ENCODE peak calls at places on chromosomes 11 and 22, in nine cellular contexts. One of them, this sample, is unnamed.

GRCh38 chr11:76577199-76577920 is 93.2 kb downstream of the LRRC32 start:
- DNase-seq in right atrium auricular region: no peak
- DNase-seq in AG09309: peak
- DNase-seq in CD8-positive, alpha-beta T cell: no peak
- DNase-seq in A549: peak
- DNase-seq in BE2C: peak
- DNase-seq in adrenal gland: peak
- DNase-seq in IMR-90: peak
- DNase-seq in AG10803: peak
- DNase-seq in this sample: peak

GRCh38 chr11:91997178-91997577 is 227.4 kb upstream of the FAT3 start:
- DNase-seq in right atrium auricular region: no peak
- DNase-seq in AG09309: no peak
- DNase-seq in CD8-positive, alpha-beta T cell: no peak
- DNase-seq in A549: no peak
- DNase-seq in BE2C: no peak
- DNase-seq in adrenal gland: no peak
- DNase-seq in IMR-90: no peak
- DNase-seq in AG10803: no peak
- DNase-seq in this sample: no peak

GRCh38 chr11:73139476-73140198 is 2.5 kb downstream of the FCHSD2 start:
- DNase-seq in right atrium auricular region: no peak
- DNase-seq in AG09309: no peak
- DNase-seq in CD8-positive, alpha-beta T cell: no peak
- DNase-seq in A549: peak
- DNase-seq in BE2C: no peak
- DNase-seq in adrenal gland: no peak
- DNase-seq in IMR-90: peak
- DNase-seq in AG10803: peak
- DNase-seq in this sample: peak

GRCh38 chr22:21624120-21624879 is 5.5 kb downstream of the YDJC start:
- DNase-seq in right atrium auricular region: no peak
- DNase-seq in AG09309: no peak
- DNase-seq in CD8-positive, alpha-beta T cell: peak
- DNase-seq in A549: peak
- DNase-seq in BE2C: peak
- DNase-seq in adrenal gland: no peak
- DNase-seq in IMR-90: peak
- DNase-seq in AG10803: no peak
- DNase-seq in this sample: peak

GRCh38 chr11:13942908-13943505 is 19.5 kb upstream of the SPON1 start:
- DNase-seq in right atrium auricular region: no peak
- DNase-seq in AG09309: peak
- DNase-seq in CD8-positive, alpha-beta T cell: no peak
- DNase-seq in A549: no peak
- DNase-seq in BE2C: no peak
- DNase-seq in adrenal gland: no peak
- DNase-seq in IMR-90: peak
- DNase-seq in AG10803: peak
- DNase-seq in this sample: peak

GRCh38 chr11:1734571-1735081 is 15.8 kb downstream of the IFITM10 start:
- DNase-seq in right atrium auricular region: no peak
- DNase-seq in AG09309: no peak
- DNase-seq in CD8-positive, alpha-beta T cell: no peak
- DNase-seq in A549: no peak
- DNase-seq in BE2C: no peak
- DNase-seq in adrenal gland: peak
- DNase-seq in IMR-90: no peak
- DNase-seq in AG10803: no peak
- DNase-seq in this sample: no peak

GRCh38 chr11:3934658-3935057 is 79.2 kb downstream of the STIM1 start:
- DNase-seq in right atrium auricular region: no peak
- DNase-seq in AG09309: no peak
- DNase-seq in CD8-positive, alpha-beta T cell: no peak
- DNase-seq in A549: no peak
- DNase-seq in BE2C: no peak
- DNase-seq in adrenal gland: no peak
- DNase-seq in IMR-90: no peak
- DNase-seq in AG10803: no peak
- DNase-seq in this sample: no peak

GRCh38 chr11:112555491-112556364 is 295.1 kb upstream of the PLET1 start:
- DNase-seq in right atrium auricular region: peak
- DNase-seq in AG09309: no peak
- DNase-seq in CD8-positive, alpha-beta T cell: peak
- DNase-seq in A549: peak
- DNase-seq in BE2C: peak
- DNase-seq in adrenal gland: peak
- DNase-seq in IMR-90: peak
- DNase-seq in AG10803: peak
- DNase-seq in this sample: peak

GRCh38 chr11:111718436-111719325 is 47.5 kb downstream of the PPP2R1B start:
- DNase-seq in right atrium auricular region: no peak
- DNase-seq in AG09309: peak
- DNase-seq in CD8-positive, alpha-beta T cell: no peak
- DNase-seq in A549: peak
- DNase-seq in BE2C: no peak
- DNase-seq in adrenal gland: peak
- DNase-seq in IMR-90: peak
- DNase-seq in AG10803: no peak
- DNase-seq in this sample: peak

GRCh38 chr11:112182867-112183266 is 7.6 kb downstream of the BCO2 start:
- DNase-seq in right atrium auricular region: no peak
- DNase-seq in AG09309: no peak
- DNase-seq in CD8-positive, alpha-beta T cell: no peak
- DNase-seq in A549: no peak
- DNase-seq in BE2C: no peak
- DNase-seq in adrenal gland: no peak
- DNase-seq in IMR-90: no peak
- DNase-seq in AG10803: no peak
- DNase-seq in this sample: no peak

GRCh38 chr11:103338621-103339484 is 229.6 kb downstream of the DYNC2H1 start:
- DNase-seq in right atrium auricular region: no peak
- DNase-seq in AG09309: peak
- DNase-seq in CD8-positive, alpha-beta T cell: no peak
- DNase-seq in A549: peak
- DNase-seq in BE2C: peak
- DNase-seq in adrenal gland: no peak
- DNase-seq in IMR-90: peak
- DNase-seq in AG10803: peak
- DNase-seq in this sample: peak

GRCh38 chr11:93034031-93034430 is 64.6 kb downstream of the MTNR1B start:
- DNase-seq in right atrium auricular region: no peak
- DNase-seq in AG09309: no peak
- DNase-seq in CD8-positive, alpha-beta T cell: no peak
- DNase-seq in A549: no peak
- DNase-seq in BE2C: no peak
- DNase-seq in adrenal gland: no peak
- DNase-seq in IMR-90: peak
- DNase-seq in AG10803: peak
- DNase-seq in this sample: peak

GRCh38 chr11:122293298-122294023 is 177.4 kb upstream of the BLID start:
- DNase-seq in right atrium auricular region: no peak
- DNase-seq in AG09309: peak
- DNase-seq in CD8-positive, alpha-beta T cell: no peak
- DNase-seq in A549: no peak
- DNase-seq in BE2C: no peak
- DNase-seq in adrenal gland: peak
- DNase-seq in IMR-90: peak
- DNase-seq in AG10803: peak
- DNase-seq in this sample: peak

GRCh38 chr11:83951521-83951920 is 665.4 kb upstream of the CCDC90B start:
- DNase-seq in right atrium auricular region: no peak
- DNase-seq in AG09309: no peak
- DNase-seq in CD8-positive, alpha-beta T cell: no peak
- DNase-seq in A549: no peak
- DNase-seq in BE2C: no peak
- DNase-seq in adrenal gland: no peak
- DNase-seq in IMR-90: no peak
- DNase-seq in AG10803: no peak
- DNase-seq in this sample: no peak

GRCh38 chr11:36376315-36376887 is 80.3 kb downstream of the PRR5L start:
- DNase-seq in right atrium auricular region: no peak
- DNase-seq in AG09309: no peak
- DNase-seq in CD8-positive, alpha-beta T cell: peak
- DNase-seq in A549: peak
- DNase-seq in BE2C: no peak
- DNase-seq in adrenal gland: peak
- DNase-seq in IMR-90: peak
- DNase-seq in AG10803: peak
- DNase-seq in this sample: peak

DNA sequence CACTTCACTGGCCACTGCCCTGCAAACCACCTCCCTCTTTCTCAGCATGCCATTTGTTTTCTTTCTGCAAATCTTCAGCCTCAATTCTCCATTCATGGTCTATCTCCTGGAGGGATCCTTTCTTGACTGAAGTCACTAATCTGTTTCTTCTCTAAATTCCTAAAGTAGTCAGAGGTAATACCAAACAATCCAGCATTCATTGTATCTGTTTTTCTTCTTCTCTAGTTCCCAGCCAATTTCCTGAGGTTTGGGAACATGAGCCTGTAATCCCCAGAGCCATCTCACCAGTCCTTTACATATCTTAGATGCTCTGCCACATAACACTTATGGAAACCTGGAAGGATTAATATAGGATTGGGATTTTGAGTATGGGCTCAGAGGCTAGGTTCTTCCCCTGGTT is 86.5 kb downstream of the MICAL2 start:
- DNase-seq in right atrium auricular region: no peak
- DNase-seq in AG09309: no peak
- DNase-seq in CD8-positive, alpha-beta T cell: no peak
- DNase-seq in A549: no peak
- DNase-seq in BE2C: no peak
- DNase-seq in adrenal gland: no peak
- DNase-seq in IMR-90: no peak
- DNase-seq in AG10803: no peak
- DNase-seq in this sample: no peak
- H3K4me3 ChIP-seq in right atrium auricular region: no peak
- H3K4me3 ChIP-seq in AG09309: no peak
- H3K4me3 ChIP-seq in CD8-positive, alpha-beta T cell: peak
- H3K4me3 ChIP-seq in A549: no peak
- H3K4me3 ChIP-seq in BE2C: no peak
- H3K4me3 ChIP-seq in adrenal gland: no peak
- H3K4me3 ChIP-seq in IMR-90: no peak
- H3K4me3 ChIP-seq in AG10803: no peak
- H3K4me3 ChIP-seq in this sample: no peak

GRCh38 chr11:32659672-32660071 is 76.0 kb downstream of the EIF3M start:
- DNase-seq in right atrium auricular region: no peak
- DNase-seq in AG09309: no peak
- DNase-seq in CD8-positive, alpha-beta T cell: no peak
- DNase-seq in A549: no peak
- DNase-seq in BE2C: no peak
- DNase-seq in adrenal gland: no peak
- DNase-seq in IMR-90: no peak
- DNase-seq in AG10803: no peak
- DNase-seq in this sample: peak
- TF ChIP-seq CTCF in right atrium auricular region: peak
- TF ChIP-seq CTCF in AG09309: no peak
- TF ChIP-seq CTCF in CD8-positive, alpha-beta T cell: no peak
- TF ChIP-seq CTCF in A549: no peak
- TF ChIP-seq CTCF in BE2C: no peak
- TF ChIP-seq CTCF in adrenal gland: no peak
- TF ChIP-seq CTCF in IMR-90: no peak
- TF ChIP-seq CTCF in AG10803: peak
- TF ChIP-seq CTCF in this sample: peak

GRCh38 chr11:68041617-68042218 is 2.9 kb downstream of the TCIRG1 start:
- DNase-seq in right atrium auricular region: no peak
- DNase-seq in AG09309: no peak
- DNase-seq in CD8-positive, alpha-beta T cell: no peak
- DNase-seq in A549: no peak
- DNase-seq in BE2C: no peak
- DNase-seq in adrenal gland: no peak
- DNase-seq in IMR-90: no peak
- DNase-seq in AG10803: no peak
- DNase-seq in this sample: no peak

GRCh38 chr11:68042219-68043028 is 3.6 kb downstream of the TCIRG1 start:
- DNase-seq in right atrium auricular region: no peak
- DNase-seq in AG09309: no peak
- DNase-seq in CD8-positive, alpha-beta T cell: no peak
- DNase-seq in A549: no peak
- DNase-seq in BE2C: peak
- DNase-seq in adrenal gland: peak
- DNase-seq in IMR-90: no peak
- DNase-seq in AG10803: no peak
- DNase-seq in this sample: no peak

GRCh38 chr11:68039526-68040086 is 781 bp downstream of the TCIRG1 start:
- DNase-seq in right atrium auricular region: no peak
- DNase-seq in AG09309: no peak
- DNase-seq in CD8-positive, alpha-beta T cell: no peak
- DNase-seq in A549: no peak
- DNase-seq in BE2C: peak
- DNase-seq in adrenal gland: peak
- DNase-seq in IMR-90: no peak
- DNase-seq in AG10803: no peak
- DNase-seq in this sample: no peak

GRCh38 chr11:68040121-68040956 is 1.5 kb downstream of the TCIRG1 start:
- DNase-seq in right atrium auricular region: peak
- DNase-seq in AG09309: no peak
- DNase-seq in CD8-positive, alpha-beta T cell: peak
- DNase-seq in A549: peak
- DNase-seq in BE2C: peak
- DNase-seq in adrenal gland: peak
- DNase-seq in IMR-90: peak
- DNase-seq in AG10803: peak
- DNase-seq in this sample: peak

GRCh38 chr11:68040957-68041591 is 2.2 kb downstream of the TCIRG1 start:
- DNase-seq in right atrium auricular region: no peak
- DNase-seq in AG09309: no peak
- DNase-seq in CD8-positive, alpha-beta T cell: no peak
- DNase-seq in A549: no peak
- DNase-seq in BE2C: peak
- DNase-seq in adrenal gland: peak
- DNase-seq in IMR-90: no peak
- DNase-seq in AG10803: no peak
- DNase-seq in this sample: no peak
- H3K4me3 ChIP-seq in right atrium auricular region: peak
- H3K4me3 ChIP-seq in AG09309: peak
- H3K4me3 ChIP-seq in CD8-positive, alpha-beta T cell: peak
- H3K4me3 ChIP-seq in A549: peak
- H3K4me3 ChIP-seq in BE2C: peak
- H3K4me3 ChIP-seq in adrenal gland: peak
- H3K4me3 ChIP-seq in IMR-90: peak
- H3K4me3 ChIP-seq in AG10803: peak
- H3K4me3 ChIP-seq in this sample: peak

DNA sequence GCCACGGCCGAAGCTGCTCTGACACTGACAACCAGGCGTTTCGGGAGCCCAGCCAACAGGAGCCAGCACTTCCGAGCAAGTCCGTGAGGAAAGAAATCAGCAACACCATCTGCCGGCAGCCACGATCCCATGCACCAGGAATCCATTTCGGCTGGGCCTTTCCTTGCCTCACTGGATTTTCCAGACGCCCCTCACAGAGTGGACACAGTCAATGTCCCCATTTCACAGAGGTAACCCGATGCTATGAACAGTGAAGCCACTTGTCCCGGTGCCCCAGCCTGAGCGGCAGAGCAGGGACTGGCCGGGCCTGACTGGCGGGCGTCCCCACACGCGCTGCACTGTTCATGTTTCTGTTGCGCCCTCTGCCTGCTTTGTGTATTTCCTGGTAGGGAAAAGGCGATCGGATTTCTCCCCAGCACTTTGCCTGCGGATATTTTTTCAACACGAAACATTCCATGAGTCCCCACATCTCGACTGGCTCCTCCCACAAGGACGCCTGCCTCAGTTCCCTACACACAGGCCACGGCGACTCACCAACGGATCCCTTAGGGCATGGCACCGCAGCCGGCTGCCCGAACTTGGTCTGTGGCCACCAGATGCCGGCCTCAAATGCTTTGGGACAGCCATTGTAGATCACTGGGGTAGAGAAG is 55.3 kb downstream of the TRMU start:
- DNase-seq in right atrium auricular region: no peak
- DNase-seq in AG09309: peak
- DNase-seq in CD8-positive, alpha-beta T cell: no peak
- DNase-seq in A549: no peak
- DNase-seq in BE2C: peak
- DNase-seq in adrenal gland: peak
- DNase-seq in IMR-90: peak
- DNase-seq in AG10803: peak
- DNase-seq in this sample: peak
- TF ChIP-seq CTCF in right atrium auricular region: peak
- TF ChIP-seq CTCF in AG09309: peak
- TF ChIP-seq CTCF in CD8-positive, alpha-beta T cell: no peak
- TF ChIP-seq CTCF in A549: no peak
- TF ChIP-seq CTCF in BE2C: peak
- TF ChIP-seq CTCF in adrenal gland: no peak
- TF ChIP-seq CTCF in IMR-90: peak
- TF ChIP-seq CTCF in AG10803: peak
- TF ChIP-seq CTCF in this sample: peak